ENCODE peak calls at places on chromosome 4, in five cellular contexts. R is fibroblast of lung, O is lower lobe of right lung, I is ovary, B is tibial nerve. W is an unnamed sample.
A peak's percentile ranks its signal among the peaks of the same experiment; 100 is the strongest.

GRCh38 chr4:48254381-48255072 is 15.1 kb downstream of the TEC start:
- DNase-seq in R (peak; percentile 98), B (no peak), O (no peak), I (no peak), W (peak; percentile 53)

GRCh38 chr4:78131403-78131802 is 74.3 kb downstream of the FRAS1 start:
- DNase-seq in B (no peak), R (peak; percentile 66), O (no peak), I (no peak), W (no peak)

GRCh38 chr4:6465985-6466384 is 6.4 kb downstream of the PPP2R2C start:
- DNase-seq in O (no peak), I (no peak), R (no peak), B (no peak), W (no peak)

GRCh38 chr4:101191302-101192098 is 155.8 kb downstream of the PPP3CA start:
- DNase-seq in B (peak; percentile 30), O (peak; percentile 47), R (peak; percentile 92), I (peak; percentile 82), W (peak; percentile 73)

GRCh38 chr4:93568758-93569157 is 259.8 kb upstream of the ATOH1 start:
- DNase-seq in R (no peak), I (no peak), B (no peak), O (no peak), W (no peak)

GRCh38 chr4:125315571-125316390 is 1.0 kb downstream of the FAT4 start:
- DNase-seq in I (peak; percentile 71), R (peak; percentile 62), O (peak; percentile 49), B (no peak), W (peak; percentile 89)

GRCh38 chr4:87806520-87806919 is 7.2 kb downstream of the IBSP start:
- DNase-seq in I (no peak), B (no peak), R (peak; percentile 74), O (no peak), W (no peak)

GRCh38 chr4:60737858-60738257 is 462.3 kb upstream of the ADGRL3 start:
- DNase-seq in B (no peak), O (no peak), I (no peak), R (no peak), W (no peak)

GRCh38 chr4:5708171-5708828 is at the start of gene EVC2:
- DNase-seq in O (peak; percentile 76), B (peak; percentile 53), I (peak; percentile 87), R (peak; percentile 67), W (peak; percentile 65)

GRCh38 chr4:77695769-77696168 is 90.1 kb downstream of the CXCL13 start:
- DNase-seq in R (peak; percentile 98), I (no peak), B (no peak), O (no peak), W (no peak)

GRCh38 chr4:51885371-51885770 is 42.4 kb downstream of the DCUN1D4 start:
- DNase-seq in R (peak; percentile 32), I (no peak), B (no peak), O (no peak), W (no peak)

GRCh38 chr4:133856736-133857355 is 344.7 kb downstream of the PABPC4L start:
- DNase-seq in I (no peak), B (no peak), O (no peak), R (peak; percentile 41), W (no peak)

GRCh38 chr4:181030961-181031360 is 1212.2 kb upstream of the TENM3 start:
- DNase-seq in R (peak; percentile 78), B (no peak), O (no peak), I (no peak), W (no peak)

GRCh38 chr4:4801013-4801412 is 58.5 kb upstream of the MSX1 start:
- DNase-seq in R (peak; percentile 70), O (no peak), B (no peak), I (no peak), W (no peak)

GRCh38 chr4:157127571-157127970 is 51.6 kb downstream of the GLRB start:
- DNase-seq in R (no peak), O (no peak), B (no peak), I (no peak), W (no peak)
- H3K4me3 ChIP-seq in R (no peak overlapping the region), O (no peak overlapping the region), B (no peak overlapping the region), I (no peak overlapping the region), W (no peak overlapping the region)

GRCh38 chr4:71130827-71131603 is 137.6 kb downstream of the DCK start:
- DNase-seq in I (no peak), B (no peak), R (peak; percentile 80), O (no peak), W (no peak)
- TF ChIP-seq CTCF in I (no peak), B (no peak), R (peak; percentile 23), O (no peak), W (no peak)

DNA sequence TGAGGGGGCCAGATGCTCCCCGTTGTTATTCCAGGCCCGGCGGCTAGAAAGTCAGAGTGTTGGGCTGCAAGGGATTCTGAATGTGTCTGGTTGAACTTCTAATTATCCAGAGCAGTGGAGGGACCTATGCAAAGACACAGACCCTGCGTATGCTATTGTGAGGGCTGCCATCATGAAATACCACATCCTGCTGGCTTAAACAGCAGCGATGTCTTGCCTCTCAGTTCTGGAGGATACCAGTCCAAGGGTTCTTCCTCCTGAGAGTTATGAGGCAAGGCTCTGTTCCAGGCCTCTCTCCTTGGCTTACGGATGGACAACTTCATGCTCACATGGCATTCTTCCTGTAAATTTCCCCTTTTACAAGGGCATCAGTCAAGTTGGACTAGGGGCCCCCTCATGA is 123.1 kb upstream of the TRIM2 start:
- DNase-seq in I (no peak), R (no peak), B (no peak), O (no peak), W (no peak)
- H3K4me1 ChIP-seq in I (no peaks in the 10 kb centered on the region), R (no peaks in the 10 kb centered on the region), B (peaks cover 7% of the 10 kb centered on the region), O (peaks cover 22% of the 10 kb centered on the region), W (peaks cover 4% of the 10 kb centered on the region)

GRCh38 chr4:68346461-68346860 is 3.4 kb downstream of the YTHDC1 start:
- DNase-seq in I (no peak), B (no peak), O (no peak), R (peak; percentile 31), W (no peak)
- H3K4me3 ChIP-seq in I (no peak overlapping the region), B (no peak overlapping the region), O (no peak overlapping the region), R (no peak overlapping the region), W (no peak overlapping the region)